ENCODE peak calls at places on chromosomes 6 and 20, in six cellular contexts. E is astrocyte of the hippocampus, I is AG20443, L is M059J, M is T-cell, T is GM23248. D is an unnamed sample.

GRCh38 chr6:16851758-16852157 is 90.5 kb upstream of the ATXN1 start:
- DNase-seq in E (no peak), M (no peak), L (peak), T (no peak), I (no peak), D (no peak)

GRCh38 chr20:52105045-52105572 is 86.5 kb downstream of the ZFP64 start:
- DNase-seq in I (peak), T (peak), E (peak), L (peak), M (no peak), D (no peak)

GRCh38 chr20:22217712-22218352 is 366.5 kb downstream of the FOXA2 start:
- DNase-seq in M (no peak), I (no peak), E (no peak), L (no peak), T (no peak), D (no peak)

GRCh38 chr20:53194891-53195290 is 222.7 kb downstream of the TSHZ2 start:
- DNase-seq in E (no peak), T (no peak), I (no peak), L (no peak), M (no peak), D (no peak)

GRCh38 chr6:135331002-135331401 is 149.9 kb downstream of the MYB start:
- DNase-seq in E (peak), T (peak), I (peak), L (peak), M (no peak), D (no peak)

GRCh38 chr6:106225581-106225980 is 100.0 kb downstream of the ATG5 start:
- DNase-seq in E (no peak), I (no peak), L (no peak), T (no peak), M (no peak), D (no peak)

GRCh38 chr6:152271681-152272464 is 365.3 kb downstream of the SYNE1 start:
- DNase-seq in L (peak), M (no peak), E (peak), I (peak), T (peak), D (no peak)

GRCh38 chr6:97594834-97595233 is 311.8 kb upstream of the MMS22L start:
- DNase-seq in M (no peak), L (peak), E (peak), T (peak), I (peak), D (peak)

GRCh38 chr6:124879110-124879991 is 82.9 kb upstream of the RNF217 start:
- DNase-seq in E (no peak), L (no peak), I (no peak), T (no peak), M (no peak), D (no peak)

GRCh38 chr20:36135159-36135558 is 19.4 kb upstream of the EPB41L1 start:
- DNase-seq in L (no peak), M (no peak), E (no peak), I (no peak), T (no peak), D (no peak)

GRCh38 chr6:2951723-2952122 is 19.6 kb downstream of the SERPINB6 start:
- DNase-seq in M (no peak), I (no peak), L (no peak), E (no peak), T (no peak), D (no peak)

GRCh38 chr6:151128764-151129370 is 110.9 kb upstream of the AKAP12 start:
- DNase-seq in I (no peak), E (no peak), T (no peak), L (no peak), M (no peak), D (no peak)

GRCh38 chr6:129251669-129252376 is 368.9 kb downstream of the LAMA2 start:
- DNase-seq in E (peak), M (no peak), I (peak), T (peak), L (peak), D (peak)

GRCh38 chr6:151514000-151514730 is 20.3 kb downstream of the CCDC170 start:
- DNase-seq in T (no peak), E (peak), L (peak), I (no peak), M (no peak), D (no peak)

GRCh38 chr6:163533443-163533842 is 118.9 kb downstream of the QKI start:
- DNase-seq in E (peak), T (peak), M (no peak), I (peak), L (peak), D (peak)

GRCh38 chr20:50837532-50838321 is 42.9 kb downstream of the BCAS4 start:
- DNase-seq in T (peak), M (no peak), E (peak), I (peak), L (peak), D (peak)

GRCh38 chr6:139919107-139920026 is 544.9 kb upstream of the CITED2 start:
- DNase-seq in E (no peak), L (no peak), T (no peak), M (no peak), I (no peak), D (no peak)

GRCh38 chr6:137739544-137739943 is 127.5 kb upstream of the TNFAIP3 start:
- DNase-seq in M (no peak), L (no peak), E (no peak), I (no peak), T (no peak), D (no peak)

GRCh38 chr20:43238833-43239232 is 49.1 kb upstream of the PTPRT start:
- DNase-seq in E (no peak), I (no peak), T (no peak), M (no peak), L (peak), D (no peak)

GRCh38 chr6:113632220-113632864 is 224.8 kb upstream of the MARCKS start:
- DNase-seq in M (no peak), T (peak), E (peak), I (peak), L (peak), D (no peak)

GRCh38 chr6:150395388-150396009 is 26.7 kb downstream of the IYD start:
- DNase-seq in M (no peak), E (peak), T (peak), I (peak), L (peak), D (peak)

GRCh38 chr6:73134588-73134987 is 90.7 kb downstream of the KHDC1L start:
- DNase-seq in M (no peak), E (peak), L (peak), T (peak), I (peak), D (no peak)

GRCh38 chr6:138667408-138667807 is 106.2 kb upstream of the CCDC28A start:
- DNase-seq in I (no peak), M (no peak), E (no peak), T (no peak), L (no peak), D (no peak)

GRCh38 chr6:43788305-43788704 is 18.3 kb downstream of the VEGFA start:
- DNase-seq in I (no peak), T (no peak), L (no peak), E (no peak), M (no peak), D (no peak)

GRCh38 chr20:4957939-4958362 is 43.4 kb downstream of the SLC23A2 start:
- DNase-seq in T (peak), E (peak), I (peak), L (peak), M (no peak), D (no peak)

GRCh38 chr6:137222376-137222775 is 3.2 kb upstream of the IFNGR1 start:
- DNase-seq in T (no peak), I (no peak), M (no peak), L (no peak), E (no peak), D (no peak)

GRCh38 chr6:6885521-6886088 is 222.2 kb upstream of the RREB1 start:
- DNase-seq in M (no peak), E (no peak), L (no peak), T (no peak), I (no peak), D (no peak)